ENCODE peak calls at places on chromosomes 11 and 22, in five cellular contexts. I is foreskin melanocyte, Z is pancreas, B is fibroblast of lung, P is EL. R is an unnamed sample.

GRCh38 chr11:70233511-70233919 is 30.4 kb downstream of the FADD start:
- DNase-seq in I (peak; percentile 38), Z (no peak), B (peak; percentile 23), P (peak; percentile 88), R (peak; percentile 92)

GRCh38 chr22:45885941-45886395 is 91.0 kb downstream of the WNT7B start:
- DNase-seq in I (no peak), Z (no peak), B (no peak), P (no peak), R (no peak)

GRCh38 chr11:46296520-46297448 is 19.3 kb downstream of the CREB3L1 start:
- DNase-seq in I (no peak), Z (peak; percentile 65), B (peak; percentile 96), P (peak; percentile 97), R (peak; percentile 96)

GRCh38 chr11:9396752-9397151 is 12.3 kb downstream of the IPO7 start:
- DNase-seq in I (no peak), Z (no peak), B (no peak), P (no peak), R (no peak)

GRCh38 chr11:87290304-87290922 is 252.7 kb downstream of the TMEM135 start:
- DNase-seq in I (peak; percentile 56), Z (no peak), B (peak; percentile 79), P (peak; percentile 63), R (peak; percentile 56)

GRCh38 chr11:125376856-125377255 is 119.2 kb downstream of the FEZ1 start:
- DNase-seq in I (no peak), Z (no peak), B (no peak), P (no peak), R (no peak)

GRCh38 chr11:73178092-73178539 is 36.0 kb upstream of the FCHSD2 start:
- DNase-seq in I (peak; percentile 36), Z (peak; percentile 83), B (peak; percentile 85), P (peak; percentile 90), R (peak; percentile 63)

GRCh38 chr22:19514831-19515565 is 9.2 kb downstream of the CLDN5 start:
- DNase-seq in I (no peak), Z (no peak), B (no peak), P (no peak), R (peak; percentile 60)

GRCh38 chr11:9821008-9821752 is 157.3 kb downstream of the SWAP70 start:
- DNase-seq in I (no peak), Z (no peak), B (no peak), P (peak; percentile 42), R (no peak)

GRCh38 chr11:130671801-130672700 is 223.6 kb downstream of the ADAMTS15 start:
- DNase-seq in I (no peak), Z (peak; percentile 47), B (peak; percentile 89), P (peak; percentile 75), R (peak; percentile 59)

GRCh38 chr11:35271031-35271430 is 132.1 kb downstream of the CD44 start:
- DNase-seq in I (no peak), Z (no peak), B (no peak), P (no peak), R (no peak)

GRCh38 chr22:25726241-25726640 is 15.7 kb upstream of the MYO18B start:
- DNase-seq in I (no peak), Z (no peak), B (peak; percentile 24), P (no peak), R (no peak)

GRCh38 chr11:18727499-18728236 is 1.7 kb upstream of the IGSF22 start:
- DNase-seq in I (peak; percentile 25), Z (peak; percentile 47), B (no peak), P (peak; percentile 31), R (no peak)

GRCh38 chr11:68226421-68226820 is 13.3 kb upstream of the KMT5B start:
- DNase-seq in I (no peak), Z (no peak), B (no peak), P (no peak), R (no peak)

GRCh38 chr11:118820412-118821357 is 29.7 kb upstream of the DDX6 start:
- DNase-seq in I (no peak), Z (peak; percentile 94), B (peak; percentile 11), P (no peak), R (no peak)

GRCh38 chr11:11806586-11806985 is 35.2 kb upstream of the USP47 start:
- DNase-seq in I (peak; percentile 88), Z (no peak), B (no peak), P (no peak), R (no peak)

GRCh38 chr11:69948256-69949141 is 129.3 kb upstream of the FGF3 start:
- DNase-seq in I (no peak), Z (no peak), B (peak; percentile 23), P (peak; percentile 53), R (peak; percentile 15)

GRCh38 chr11:12117200-12117995 is 7.0 kb downstream of the MICAL2 start:
- DNase-seq in I (no peak), Z (no peak), B (no peak), P (peak; percentile 37), R (no peak)

R was measured in iris pigment epithelial cell.